ENCODE peak calls at places on chromosomes 16 and 17, in seven cellular contexts. A is trophoblast cell, D is neuronal stem cell, W is mesendoderm, X is IMR-90, Q is H9, G is H1. O is an unnamed sample.

GRCh38 chr16:86016201-86016965 is 117.4 kb downstream of the IRF8 start:
- DNase-seq in D (peak; percentile 62), X (peak; percentile 70), G (peak; percentile 17), W (peak; percentile 76), Q (peak; percentile 69), A (peak; percentile 80), O (peak; percentile 82)

GRCh38 chr16:85879975-85880831 is 18.8 kb upstream of the IRF8 start:
- DNase-seq in Q (peak; percentile 12), X (no peak), D (no peak), A (peak; percentile 60), G (no peak), W (no peak), O (no peak)

GRCh38 chr16:66705790-66706505 is 9.4 kb upstream of the CMTM4 start:
- DNase-seq in W (no peak), X (peak; percentile 44), A (peak; percentile 71), G (no peak), D (no peak), Q (no peak), O (peak; percentile 66)

GRCh38 chr16:48182979-48183537 is 27.3 kb upstream of the ABCC12 start:
- DNase-seq in G (no peak), X (no peak), Q (no peak), D (no peak), A (no peak), W (no peak), O (no peak)

GRCh38 chr16:17519556-17519955 is 48.8 kb upstream of the XYLT1 start:
- DNase-seq in D (no peak), W (no peak), X (peak; percentile 20), Q (no peak), A (no peak), G (no peak), O (no peak)

GRCh38 chr17:410674-411401 is 58.2 kb upstream of the RPH3AL start:
- DNase-seq in D (peak; percentile 31), G (no peak), A (no peak), X (peak; percentile 12), W (peak; percentile 46), Q (peak; percentile 61), O (peak; percentile 18)

GRCh38 chr16:49833796-49834195 is 22.1 kb downstream of the ZNF423 start:
- DNase-seq in G (no peak), A (no peak), Q (no peak), W (no peak), D (no peak), X (no peak), O (no peak)

GRCh38 chr17:60165976-60166375 is 16.2 kb downstream of the CA4 start:
- DNase-seq in W (peak; percentile 51), G (no peak), A (no peak), X (no peak), D (no peak), Q (no peak), O (no peak)

GRCh38 chr17:57956311-57957119 is 1.3 kb upstream of the CUEDC1 start:
- DNase-seq in X (no peak), D (no peak), Q (peak; percentile 61), W (peak; percentile 71), A (no peak), G (no peak), O (no peak)

GRCh38 chr17:77778636-77779524 is 179.6 kb upstream of the TNRC6C start:
- DNase-seq in X (no peak), G (no peak), A (no peak), W (no peak), Q (no peak), D (no peak), O (no peak)

GRCh38 chr17:38415250-38416194 is 12.7 kb upstream of the ARHGAP23 start:
- DNase-seq in W (peak; percentile 89), A (no peak), D (no peak), Q (peak; percentile 89), G (no peak), X (peak; percentile 69), O (peak; percentile 59)

GRCh38 chr17:18044609-18045008 is 5.4 kb downstream of the GID4 start:
- DNase-seq in Q (no peak), W (no peak), G (no peak), A (no peak), X (no peak), D (no peak), O (no peak)

GRCh38 chr17:18042969-18043368 is 3.8 kb downstream of the GID4 start:
- DNase-seq in A (no peak), Q (no peak), W (no peak), D (no peak), X (no peak), G (no peak), O (no peak)

GRCh38 chr17:18043491-18043890 is 4.3 kb downstream of the GID4 start:
- DNase-seq in W (peak; percentile 35), G (no peak), D (no peak), X (peak; percentile 33), A (no peak), Q (no peak), O (peak; percentile 30)

GRCh38 chr17:18041776-18042175 is 2.6 kb downstream of the GID4 start:
- DNase-seq in G (no peak), A (peak; percentile 74), W (no peak), D (no peak), X (peak; percentile 75), Q (no peak), O (peak; percentile 68)

GRCh38 chr17:18045691-18046090 is 6.5 kb downstream of the GID4 start:
- DNase-seq in D (no peak), X (no peak), A (no peak), G (no peak), Q (no peak), W (no peak), O (no peak)
- H3K18ac ChIP-seq in D (no peak overlapping the region), X (no peak overlapping the region), A (no peak overlapping the region), G (no peak overlapping the region), Q (no peak overlapping the region), W (no peak overlapping the region), O (no peak overlapping the region)

GRCh38 chr16:89605186-89605970 is 8.1 kb upstream of the DPEP1 start:
- DNase-seq in W (no peak), Q (no peak), X (no peak), A (no peak), G (no peak), D (no peak), O (no peak)

GRCh38 chr16:89610108-89610453 is 3.4 kb upstream of the DPEP1 start:
- DNase-seq in D (no peak), W (no peak), X (no peak), A (no peak), Q (no peak), G (no peak), O (no peak)

GRCh38 chr16:89607453-89607852 is 6.0 kb upstream of the DPEP1 start:
- DNase-seq in Q (no peak), W (no peak), A (no peak), D (no peak), X (no peak), G (no peak), O (no peak)

GRCh38 chr16:89606006-89606405 is 7.4 kb upstream of the DPEP1 start:
- DNase-seq in G (no peak), W (no peak), A (no peak), Q (no peak), X (no peak), D (no peak), O (no peak)

DNA sequence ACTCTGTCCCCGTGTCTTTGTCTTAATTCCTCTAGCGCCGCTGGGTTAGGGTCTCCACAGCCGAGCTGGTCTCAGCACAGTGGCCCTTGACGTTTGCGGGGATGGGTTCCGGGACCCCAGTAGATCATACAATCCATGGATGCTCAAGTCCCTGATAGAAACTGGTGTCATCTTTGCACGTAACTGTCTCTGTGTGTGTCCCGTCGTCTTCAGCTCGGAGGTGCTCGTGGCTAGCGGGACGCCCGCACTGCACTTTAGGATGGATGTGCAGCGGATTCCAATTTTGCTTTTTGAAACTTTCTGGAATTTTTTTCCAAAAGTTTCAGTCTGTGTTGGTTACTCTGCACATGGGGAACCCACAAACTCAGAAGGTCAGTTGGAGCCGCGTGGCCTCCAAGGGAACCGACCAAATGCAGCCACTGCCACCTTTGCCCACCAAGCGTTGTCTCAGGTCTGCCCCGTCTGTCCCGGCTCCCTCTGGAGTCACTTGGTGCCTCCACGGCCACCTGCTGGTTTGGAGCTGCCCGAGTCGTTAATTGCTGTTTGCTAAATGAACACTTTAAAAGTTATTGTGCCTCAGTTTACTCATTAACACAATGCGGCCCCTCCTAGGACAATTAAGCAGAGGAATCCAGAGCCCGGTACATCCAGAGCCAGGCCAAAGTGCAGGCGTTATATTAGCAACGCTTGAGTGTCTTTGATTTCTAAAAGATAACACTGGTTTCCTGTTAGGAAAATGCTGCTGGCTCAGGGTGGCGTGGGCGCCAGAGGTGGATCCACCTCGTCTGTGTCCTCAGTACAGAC is 5.3 kb upstream of the DPEP1 start:
- DNase-seq in D (no peak), W (no peak), X (no peak), Q (no peak), A (peak; percentile 61), G (no peak), O (no peak)
- H3K18ac ChIP-seq in D (peak overlapping the region; percentile 5), W (no peak overlapping the region), X (no peak overlapping the region), Q (no peak overlapping the region), A (no peak overlapping the region), G (no peak overlapping the region), O (no peak overlapping the region)

GRCh38 chr17:79839363-79840203 is at the start of gene CBX4:
- DNase-seq in D (peak; percentile 88), X (peak; percentile 90), W (peak; percentile 92), G (no peak), A (peak; percentile 93), Q (peak; percentile 97), O (peak; percentile 91)

GRCh38 chr17:79841369-79842135 is 2.3 kb upstream of the CBX4 start:
- DNase-seq in A (no peak), W (no peak), X (no peak), D (no peak), G (no peak), Q (peak; percentile 77), O (no peak)

GRCh38 chr17:79842136-79842655 is 3.0 kb upstream of the CBX4 start:
- DNase-seq in G (no peak), D (no peak), A (no peak), X (no peak), Q (peak; percentile 75), W (no peak), O (no peak)

GRCh38 chr17:79840204-79840988 is 1.2 kb upstream of the CBX4 start:
- DNase-seq in D (no peak), W (peak; percentile 75), A (peak; percentile 33), X (peak; percentile 31), Q (peak; percentile 74), G (no peak), O (peak; percentile 65)

GRCh38 chr17:79840989-79841286 is 1.7 kb upstream of the CBX4 start:
- DNase-seq in G (no peak), W (no peak), Q (no peak), X (no peak), D (no peak), A (no peak), O (no peak)
- H3K18ac ChIP-seq in G (no peak overlapping the region), W (no peak overlapping the region), Q (no peak overlapping the region), X (no peak overlapping the region), D (peak overlapping the region; percentile 82), A (no peak overlapping the region), O (no peak overlapping the region)

DNA sequence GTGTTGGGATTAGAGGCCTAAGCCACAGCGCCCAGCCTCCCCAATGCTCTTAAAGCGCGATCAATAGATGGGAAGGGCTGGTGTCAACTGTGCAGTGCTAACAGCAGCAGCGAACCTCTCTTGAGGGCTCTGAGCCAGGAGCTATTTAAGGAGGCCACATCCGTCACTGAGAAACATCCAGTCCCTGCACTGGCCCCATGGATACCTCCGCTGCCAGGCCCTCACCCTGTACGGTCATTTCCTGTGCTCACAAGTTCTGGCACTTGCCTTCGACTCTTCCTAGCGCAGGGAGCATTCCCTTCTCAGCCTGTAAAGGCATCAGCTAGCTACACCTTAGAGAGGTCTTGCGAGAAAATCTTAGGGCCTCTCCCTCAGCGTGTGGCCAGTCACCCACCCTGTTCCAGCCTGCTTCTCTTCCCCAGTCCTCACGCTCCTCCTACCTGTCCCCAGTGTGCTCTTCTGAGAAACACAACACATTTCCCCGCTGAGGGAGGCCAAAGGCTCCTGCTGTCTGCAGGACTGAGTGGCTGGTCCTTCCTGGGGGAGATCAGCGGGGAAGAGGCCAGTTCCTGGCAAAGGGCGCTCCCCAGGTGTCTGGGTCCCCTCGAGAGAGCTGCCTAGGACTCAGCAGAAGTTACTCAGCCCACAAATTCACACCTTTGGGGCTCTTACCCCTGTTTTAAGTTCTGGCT is 28.6 kb downstream of the GTF3C1 start:
- DNase-seq in Q (no peak), A (no peak), W (peak; percentile 7), D (no peak), X (peak; percentile 63), G (no peak), O (peak; percentile 55)
- H3K18ac ChIP-seq in Q (no peak overlapping the region), A (no peak overlapping the region), W (no peak overlapping the region), D (no peak overlapping the region), X (no peak overlapping the region), G (no peak overlapping the region), O (no peak overlapping the region)